ENCODE peak calls at places on chromosome 1, in four cellular contexts. I, G, S and U are unnamed samples.

GRCh38 chr1:56389813-56390539 is 189.4 kb downstream of the PLPP3 start:
- DNase-seq in I (no peak), G (peak; percentile 22), S (no peak), U (peak; percentile 84)

GRCh38 chr1:67126111-67126746 is 8.5 kb downstream of the C1orf141 start:
- DNase-seq in I (no peak), G (no peak), S (peak; percentile 35), U (no peak)

GRCh38 chr1:42439940-42440339 is 15.9 kb downstream of the ZMYND12 start:
- DNase-seq in I (no peak), G (no peak), S (no peak), U (no peak)

GRCh38 chr1:209048961-209049669 is 534.4 kb upstream of the CAMK1G start:
- DNase-seq in I (no peak), G (no peak), S (no peak), U (no peak)

GRCh38 chr1:158180741-158181576 is at the start of gene CD1D:
- DNase-seq in I (no peak), G (peak; percentile 18), S (no peak), U (no peak)

GRCh38 chr1:17441265-17441992 is 2.0 kb upstream of the RCC2 start:
- DNase-seq in I (no peak), G (no peak), S (no peak), U (peak; percentile 98)

GRCh38 chr1:172699695-172700094 is 40.8 kb downstream of the FASLG start:
- DNase-seq in I (no peak), G (no peak), S (no peak), U (no peak)

GRCh38 chr1:204350857-204351573 is 8.7 kb downstream of the PLEKHA6 start:
- DNase-seq in I (peak; percentile 91), G (peak; percentile 83), S (no peak), U (peak; percentile 47)